ENCODE peak calls at places on chromosomes 16 and 17, in six cellular contexts. K is nucleus accumbens; Y is activated naive CD4-positive, alpha-beta T cell; B is AG04450; W is transverse colon; Q is lower leg skin. E is an unnamed sample.

GRCh38 chr16:85422124-85422373 is 191.1 kb upstream of the GSE1 start:
- DNase-seq in K (no peak), Y (no peak), B (no peak), W (no peak), Q (no peak), E (no peak)

GRCh38 chr17:17929655-17930380 is 42.4 kb downstream of the TOM1L2 start:
- DNase-seq in K (no peak), Y (no peak), B (no peak), W (no peak), Q (no peak), E (no peak)

GRCh38 chr16:74226361-74226979 is 70.1 kb upstream of the PSMD7 start:
- DNase-seq in K (no peak), Y (no peak), B (no peak), W (no peak), Q (no peak), E (no peak)

GRCh38 chr17:58403312-58403711 is 14.0 kb downstream of the RNF43 start:
- DNase-seq in K (no peak), Y (no peak), B (no peak), W (no peak), Q (no peak), E (no peak)

GRCh38 chr16:56916571-56917403 is 15.2 kb upstream of the HERPUD1 start:
- DNase-seq in K (no peak), Y (no peak), B (no peak), W (peak), Q (no peak), E (no peak)

GRCh38 chr17:418421-418751 is 65.8 kb upstream of the RPH3AL start:
- DNase-seq in K (no peak), Y (peak), B (no peak), W (no peak), Q (no peak), E (no peak)

GRCh38 chr17:77352441-77352840 is 211.7 kb downstream of the SEC14L1 start:
- DNase-seq in K (no peak), Y (no peak), B (no peak), W (no peak), Q (peak), E (peak)

GRCh38 chr16:56673916-56674315 is 4.3 kb downstream of the MT1H start:
- DNase-seq in K (no peak), Y (no peak), B (no peak), W (peak), Q (no peak), E (no peak)

GRCh38 chr16:82344157-82344556 is 174.1 kb upstream of the MPHOSPH6 start:
- DNase-seq in K (no peak), Y (no peak), B (no peak), W (no peak), Q (no peak), E (no peak)